ENCODE peak calls at places on chromosomes 3 and 15, in five cellular contexts. Q is astrocyte of the spinal cord, U is SK-N-SH, L is foreskin fibroblast, Z is progenitor cell of endocrine pancreas. S is an unnamed sample.

GRCh38 chr3:119604878-119605277 is 7.2 kb downstream of the PLA1A start:
- DNase-seq in U (no peak), Z (no peak), L (peak; percentile 60), Q (peak; percentile 75), S (peak; percentile 34)

GRCh38 chr3:64977308-64978100 is 289.7 kb upstream of the ADAMTS9 start:
- DNase-seq in Q (peak; percentile 82), Z (no peak), L (peak; percentile 56), U (no peak), S (no peak)

GRCh38 chr15:48682949-48683651 is 37.6 kb upstream of the FBN1 start:
- DNase-seq in Z (no peak), U (no peak), Q (peak; percentile 33), L (peak; percentile 92), S (peak; percentile 50)

GRCh38 chr15:44519537-44519936 is 17.4 kb upstream of the EIF3J start:
- DNase-seq in Z (no peak), U (no peak), Q (no peak), L (no peak), S (no peak)

GRCh38 chr15:66943456-66944095 is 121.8 kb upstream of the SMAD3 start:
- DNase-seq in Z (no peak), Q (no peak), L (no peak), U (no peak), S (no peak)

GRCh38 chr3:179332240-179332639 is 9.4 kb downstream of the ZNF639 start:
- DNase-seq in L (no peak), Q (no peak), U (no peak), Z (no peak), S (no peak)

GRCh38 chr3:188233320-188233719 is 79.4 kb downstream of the LPP start:
- DNase-seq in U (no peak), Q (peak; percentile 61), Z (no peak), L (peak; percentile 66), S (peak; percentile 42)

GRCh38 chr3:197540961-197541377 is 14.8 kb downstream of the BDH1 start:
- DNase-seq in U (no peak), Q (no peak), Z (no peak), L (no peak), S (no peak)

DNA sequence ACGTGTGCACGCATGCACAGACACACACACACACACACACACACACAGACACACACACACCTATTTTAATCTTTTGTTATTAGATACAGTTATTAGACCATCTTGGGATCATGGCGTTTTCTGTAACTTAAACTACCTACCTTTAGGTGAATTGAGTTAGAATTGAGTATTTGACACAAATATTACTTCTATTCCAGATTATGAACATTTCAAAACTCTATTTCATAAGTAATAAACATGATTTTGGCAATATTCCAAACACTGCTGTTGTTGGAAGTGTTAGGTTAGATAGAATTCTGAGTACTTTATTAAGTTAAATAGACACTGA is 65.6 kb downstream of the GLCE start:
- DNase-seq in Q (no peak), Z (no peak), L (no peak), U (no peak), S (no peak)
- TF ChIP-seq CTCF in Q (no peak), Z (no peak), L (no peak), U (no peak), S (peak; percentile 51)

DNA sequence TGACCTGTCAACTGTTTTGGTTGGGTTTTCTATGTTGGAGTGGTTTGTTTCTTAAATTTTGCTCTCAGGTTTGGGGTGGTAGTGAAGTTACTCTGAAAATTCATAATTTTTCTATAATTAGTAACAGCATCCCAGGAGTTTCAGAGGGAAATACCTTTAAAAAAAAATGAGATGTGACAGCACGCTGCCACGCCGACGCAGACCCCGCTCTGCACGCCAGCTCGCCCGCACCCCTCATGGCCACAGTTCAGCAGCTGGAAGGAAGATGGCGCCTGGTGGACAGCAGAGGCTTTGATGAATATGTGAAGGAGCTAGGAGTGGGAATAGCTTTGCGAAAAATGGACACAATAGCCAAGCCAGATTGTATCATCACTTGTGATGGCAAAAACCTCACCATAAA is 34.6 kb downstream of the AKAP13 start:
- DNase-seq in U (no peak), Q (no peak), Z (no peak), L (no peak), S (no peak)
- TF ChIP-seq CTCF in U (no peak), Q (no peak), Z (no peak), L (no peak), S (no peak)

DNA sequence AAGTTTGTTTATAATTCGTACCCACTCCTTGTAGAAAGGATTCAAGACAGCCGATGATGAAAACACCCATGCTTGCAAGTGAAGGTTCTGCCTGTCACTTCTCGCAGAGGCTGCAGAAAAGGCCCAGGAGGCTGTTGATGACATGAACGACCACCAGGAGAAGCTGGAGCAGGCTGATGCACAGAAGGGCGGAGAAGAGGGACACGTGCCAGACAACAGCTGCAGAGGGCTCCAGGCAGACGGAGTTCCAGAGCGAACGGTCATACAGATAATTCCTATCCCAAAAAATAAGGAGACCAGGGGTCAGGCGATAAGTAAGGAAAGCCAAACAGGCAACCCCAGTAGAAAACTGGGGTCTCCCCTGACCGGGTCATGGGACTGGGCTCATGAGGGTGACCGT is 5.7 kb upstream of the DYNLT2B start:
- DNase-seq in L (peak; percentile 50), Z (no peak), U (peak; percentile 61), Q (no peak), S (no peak)
- TF ChIP-seq CTCF in L (peak; percentile 8), Z (peak; percentile 40), U (peak; percentile 22), Q (peak; percentile 23), S (peak; percentile 29)

DNA sequence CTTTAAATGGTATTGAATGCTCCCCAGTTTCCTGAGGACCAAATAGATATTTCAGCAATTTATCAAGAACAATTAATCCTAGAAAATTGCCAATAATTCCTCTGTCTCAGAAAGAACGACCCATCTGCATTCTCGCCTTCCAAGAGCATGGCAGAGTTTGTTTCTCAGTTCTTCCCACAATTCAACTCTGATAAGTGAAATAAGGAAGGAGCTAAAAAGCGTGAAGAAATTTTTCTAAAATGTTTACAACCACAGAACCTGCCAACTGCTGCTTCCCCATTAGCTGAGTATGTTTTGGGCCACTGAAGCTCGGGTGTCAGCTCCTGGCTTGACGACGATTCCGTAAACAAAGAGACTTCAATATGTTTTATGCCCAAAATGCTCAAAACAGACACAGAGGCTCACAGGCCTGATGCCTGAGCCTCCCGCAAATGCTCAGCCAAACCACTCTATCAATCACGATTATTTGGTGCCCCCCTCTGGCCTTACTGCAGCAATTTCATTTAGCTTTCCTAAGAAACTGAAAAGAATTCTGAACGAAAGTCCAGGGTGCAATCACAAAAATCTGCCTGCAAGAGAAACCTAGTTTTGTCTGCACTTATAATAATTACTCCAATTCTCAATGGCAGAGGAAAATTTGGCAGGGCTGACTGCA is 259.2 kb upstream of the CCDC54 start:
- DNase-seq in Q (peak; percentile 87), Z (no peak), U (peak; percentile 70), L (peak; percentile 88), S (peak; percentile 64)
- TF ChIP-seq CTCF in Q (peak; percentile 63), Z (peak; percentile 64), U (peak; percentile 78), L (peak; percentile 61), S (peak; percentile 84)